ENCODE peak calls at places on chromosomes 7 and 10, in nine cellular contexts. S is tibial nerve, O is choroid plexus epithelial cell, K is transverse colon, F is kidney, U is heart right ventricle, L is lower lobe of right lung, T is GM12878, H is OCI-LY7. R is an unnamed sample.

GRCh38 chr7:73560035-73560835 is 2.7 kb upstream of the BCL7B start:
- DNase-seq in S (no peak), O (peak; percentile 93), K (no peak), F (no peak), U (no peak), L (no peak), T (no peak), H (no peak), R (peak; percentile 66)

GRCh38 chr10:125538947-125539649 is 143.9 kb downstream of the TEX36 start:
- DNase-seq in S (no peak), O (no peak), K (peak; percentile 81), F (peak; percentile 74), U (no peak), L (no peak), T (no peak), H (no peak), R (no peak)

GRCh38 chr7:129574487-129574886 is 37.0 kb upstream of the NRF1 start:
- DNase-seq in S (no peak), O (peak; percentile 56), K (no peak), F (no peak), U (no peak), L (no peak), T (no peak), H (no peak), R (peak; percentile 93)

GRCh38 chr10:58457761-58458616 is 54.7 kb upstream of the BICC1 start:
- DNase-seq in S (no peak), O (peak; percentile 86), K (peak; percentile 30), F (no peak), U (peak; percentile 14), L (no peak), T (no peak), H (no peak), R (peak; percentile 98)

GRCh38 chr10:78931333-78932083 is 137.3 kb upstream of the ZMIZ1 start:
- DNase-seq in S (peak; percentile 75), O (peak; percentile 97), K (peak; percentile 41), F (no peak), U (peak; percentile 43), L (no peak), T (no peak), H (no peak), R (peak; percentile 80)

GRCh38 chr7:13602036-13602435 is 387.4 kb downstream of the ETV1 start:
- DNase-seq in S (no peak), O (no peak), K (no peak), F (no peak), U (no peak), L (no peak), T (no peak), H (no peak), R (no peak)

GRCh38 chr10:106107711-106108110 is 1056.8 kb downstream of the SORCS1 start:
- DNase-seq in S (no peak), O (peak; percentile 62), K (no peak), F (no peak), U (no peak), L (no peak), T (no peak), H (no peak), R (peak; percentile 89)

GRCh38 chr10:34885901-34886300 is 70.8 kb upstream of the PARD3 start:
- DNase-seq in S (no peak), O (no peak), K (no peak), F (no peak), U (no peak), L (no peak), T (no peak), H (no peak), R (no peak)

GRCh38 chr10:102410427-102411073 is 8.0 kb downstream of the PSD start:
- DNase-seq in S (no peak), O (peak; percentile 39), K (no peak), F (peak; percentile 74), U (no peak), L (peak; percentile 43), T (no peak), H (no peak), R (no peak)

GRCh38 chr10:115049318-115049717 is 43.8 kb upstream of the ATRNL1 start:
- DNase-seq in S (no peak), O (no peak), K (no peak), F (no peak), U (no peak), L (no peak), T (no peak), H (no peak), R (no peak)

DNA sequence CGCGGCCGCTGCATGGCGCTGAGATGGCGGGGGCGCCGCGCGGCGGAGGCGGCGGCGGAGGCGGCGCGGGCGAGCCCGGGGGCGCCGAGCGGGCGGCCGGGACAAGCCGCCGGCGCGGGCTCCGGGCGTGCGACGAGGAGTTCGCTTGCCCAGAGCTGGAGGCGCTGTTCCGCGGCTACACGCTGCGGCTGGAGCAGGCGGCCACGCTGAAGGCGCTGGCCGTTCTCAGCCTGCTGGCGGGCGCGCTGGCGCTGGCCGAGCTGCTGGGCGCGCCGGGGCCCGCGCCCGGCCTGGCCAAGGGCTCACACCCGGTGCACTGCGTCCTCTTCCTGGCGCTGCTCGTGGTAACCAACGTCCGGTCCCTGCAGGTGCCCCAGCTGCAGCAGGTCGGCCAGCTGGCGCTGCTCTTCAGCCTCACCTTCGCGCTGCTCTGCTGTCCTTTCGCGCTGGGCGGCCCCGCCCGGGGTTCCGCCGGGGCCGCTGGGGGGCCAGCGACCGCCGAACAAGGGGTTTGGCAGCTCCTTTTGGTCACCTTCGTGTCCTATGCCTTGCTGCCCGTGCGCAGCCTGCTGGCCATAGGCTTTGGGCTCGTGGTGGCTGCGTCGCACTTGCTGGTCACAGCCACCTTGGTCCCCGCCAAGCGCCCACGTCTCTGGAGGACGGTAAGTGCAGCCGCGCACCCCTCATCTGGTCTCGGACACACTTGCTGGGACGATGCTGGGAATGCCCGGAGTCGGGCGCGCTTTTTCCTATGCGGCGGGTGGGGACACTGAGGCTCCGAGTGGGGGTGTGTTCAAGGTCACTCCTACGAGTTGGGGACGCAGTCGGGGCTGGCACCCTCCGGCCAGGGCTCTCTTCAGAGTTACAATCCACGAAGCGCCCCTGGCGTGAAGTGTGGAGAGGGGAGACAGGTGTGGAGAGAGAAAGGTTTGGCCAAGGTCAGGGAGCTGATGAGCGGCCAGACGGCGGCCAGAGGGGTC is 643 bp downstream of the ADCY1 start:
- DNase-seq in S (no peak), O (peak; percentile 59), K (no peak), F (peak; percentile 83), U (peak; percentile 55), L (no peak), T (no peak), H (no peak), R (peak; percentile 43)
- TF ChIP-seq CTCF in S (no peak), O (peak; percentile 38), K (no peak), F (no peak), U (no peak), L (no peak), T (no peak), H (no peak), R (no peak)

GRCh38 chr10:30365883-30366282 is 16.8 kb upstream of the MTPAP start:
- DNase-seq in S (no peak), O (no peak), K (no peak), F (no peak), U (no peak), L (no peak), T (no peak), H (no peak), R (no peak)

GRCh38 chr10:30366829-30367228 is 17.8 kb upstream of the MTPAP start:
- DNase-seq in S (no peak), O (no peak), K (no peak), F (no peak), U (no peak), L (no peak), T (no peak), H (no peak), R (no peak)

GRCh38 chr10:30365278-30365677 is 16.2 kb upstream of the MTPAP start:
- DNase-seq in S (no peak), O (no peak), K (no peak), F (no peak), U (no peak), L (no peak), T (no peak), H (no peak), R (no peak)

GRCh38 chr10:30364391-30365268 is 15.6 kb upstream of the MTPAP start:
- DNase-seq in S (no peak), O (no peak), K (no peak), F (no peak), U (no peak), L (no peak), T (no peak), H (no peak), R (no peak)

DNA sequence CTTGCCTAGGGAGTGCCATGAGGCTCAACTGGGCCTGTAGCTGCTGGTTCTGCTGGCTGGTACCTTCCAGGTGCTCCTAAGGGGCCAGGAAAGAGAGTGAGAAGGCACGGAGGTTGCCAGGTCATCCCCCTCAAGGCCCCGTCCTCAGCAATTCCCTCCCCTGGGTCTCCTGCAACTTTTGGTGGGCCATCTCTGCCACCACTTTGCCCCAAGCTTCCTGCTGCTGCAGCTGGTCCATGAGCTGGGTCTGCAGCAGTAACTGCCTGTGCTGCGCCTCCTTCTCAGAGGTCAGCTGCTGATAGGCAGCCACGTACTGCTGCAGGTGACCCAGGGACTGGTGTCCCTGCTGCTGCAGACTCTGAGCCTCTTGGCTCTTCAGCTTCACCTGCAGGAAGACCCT is 17.3 kb upstream of the MTPAP start:
- DNase-seq in S (no peak), O (no peak), K (no peak), F (no peak), U (no peak), L (no peak), T (no peak), H (no peak), R (no peak)
- H3K4me3 ChIP-seq in S (no peak overlapping the region), O (no peak overlapping the region), K (no peak overlapping the region), F (no peak overlapping the region), U (no peak overlapping the region), L (no peak overlapping the region), T (no peak overlapping the region), H (no peak overlapping the region), R (no peak overlapping the region)

GRCh38 chr7:6576024-6576866 is 1.0 kb upstream of the ZDHHC4 start:
- DNase-seq in S (no peak), O (no peak), K (no peak), F (no peak), U (no peak), L (no peak), T (no peak), H (no peak), R (no peak)
- TF ChIP-seq CTCF in S (no peak), O (no peak), K (no peak), F (no peak), U (no peak), L (no peak), T (no peak), H (no peak), R (no peak)

GRCh38 chr10:88943778-88944177 is 8.8 kb downstream of the ACTA2 start:
- DNase-seq in S (no peak), O (no peak), K (no peak), F (no peak), U (no peak), L (no peak), T (no peak), H (no peak), R (no peak)

GRCh38 chr10:88938039-88938438 is 14.5 kb downstream of the ACTA2 start:
- DNase-seq in S (no peak), O (no peak), K (no peak), F (no peak), U (no peak), L (no peak), T (no peak), H (no peak), R (no peak)

GRCh38 chr10:88938938-88939337 is 13.6 kb downstream of the ACTA2 start:
- DNase-seq in S (no peak), O (no peak), K (no peak), F (no peak), U (no peak), L (no peak), T (no peak), H (no peak), R (no peak)

GRCh38 chr10:88944813-88945212 is 7.8 kb downstream of the ACTA2 start:
- DNase-seq in S (no peak), O (no peak), K (no peak), F (no peak), U (no peak), L (no peak), T (no peak), H (peak; percentile 23), R (no peak)

GRCh38 chr10:88941026-88941425 is 11.5 kb downstream of the ACTA2 start:
- DNase-seq in S (no peak), O (no peak), K (no peak), F (no peak), U (no peak), L (no peak), T (no peak), H (no peak), R (no peak)
- H3K4me3 ChIP-seq in S (no peak overlapping the region), O (no peak overlapping the region), K (no peak overlapping the region), F (no peak overlapping the region), U (no peak overlapping the region), L (no peak overlapping the region), T (no peak overlapping the region), H (no peak overlapping the region), R (no peak overlapping the region)

R was measured in cardiac fibroblast.